ENCODE peak calls at places on chromosomes 6 and 20, in ten cellular contexts. J, R, X, Z, K, H, S, A, D and W are unnamed samples.

GRCh38 chr6:144546807-144547206 is 261.7 kb downstream of the UTRN start:
- DNase-seq in J (no peak), R (no peak), X (no peak), Z (no peak), K (no peak), H (no peak), S (no peak), A (no peak), D (no peak), W (no peak)

GRCh38 chr6:6790891-6791290 is 202.4 kb downstream of the LY86 start:
- DNase-seq in J (no peak), R (no peak), X (no peak), Z (no peak), K (no peak), H (no peak), S (no peak), A (no peak), D (peak; percentile 8), W (no peak)

GRCh38 chr6:56953597-56954388 is 1.1 kb upstream of the BEND6 start:
- DNase-seq in J (peak; percentile 41), R (no peak), X (no peak), Z (no peak), K (no peak), H (no peak), S (no peak), A (no peak), D (no peak), W (no peak)

GRCh38 chr20:23084845-23085355 is 1.2 kb downstream of the CD93 start:
- DNase-seq in J (no peak), R (no peak), X (no peak), Z (no peak), K (no peak), H (no peak), S (no peak), A (no peak), D (no peak), W (no peak)

GRCh38 chr6:101668496-101668895 is 275.0 kb downstream of the GRIK2 start:
- DNase-seq in J (no peak), R (no peak), X (no peak), Z (no peak), K (no peak), H (no peak), S (no peak), A (no peak), D (peak; percentile 4), W (no peak)

GRCh38 chr20:9617940-9618339 is 103.5 kb downstream of the LAMP5 start:
- DNase-seq in J (no peak), R (peak; percentile 5), X (no peak), Z (no peak), K (peak; percentile 3), H (no peak), S (peak; percentile 28), A (no peak), D (peak; percentile 22), W (peak; percentile 28)

GRCh38 chr6:150894191-150894744 is 28.8 kb downstream of the MTHFD1L start:
- DNase-seq in J (no peak), R (no peak), X (no peak), Z (no peak), K (no peak), H (no peak), S (no peak), A (no peak), D (no peak), W (no peak)

GRCh38 chr6:13390658-13391057 is 62.3 kb upstream of the TBC1D7 start:
- DNase-seq in J (no peak), R (no peak), X (no peak), Z (no peak), K (no peak), H (no peak), S (no peak), A (no peak), D (no peak), W (no peak)

GRCh38 chr20:40657526-40657925 is 31.5 kb downstream of the MAFB start:
- DNase-seq in J (no peak), R (no peak), X (no peak), Z (no peak), K (peak; percentile 30), H (no peak), S (no peak), A (no peak), D (no peak), W (no peak)

GRCh38 chr6:31666337-31666960 is 569 bp downstream of the CSNK2B start:
- DNase-seq in J (no peak), R (no peak), X (no peak), Z (no peak), K (no peak), H (no peak), S (no peak), A (no peak), D (no peak), W (no peak)

GRCh38 chr6:167906899-167907298 is 80.2 kb downstream of the AFDN start:
- DNase-seq in J (no peak), R (no peak), X (no peak), Z (no peak), K (no peak), H (peak; percentile 74), S (no peak), A (no peak), D (no peak), W (no peak)

GRCh38 chr6:55902796-55903195 is 27.4 kb upstream of the BMP5 start:
- DNase-seq in J (no peak), R (no peak), X (no peak), Z (no peak), K (no peak), H (no peak), S (no peak), A (no peak), D (no peak), W (peak; percentile 45)

GRCh38 chr6:118606268-118606667 is 45.1 kb downstream of the CEP85L start:
- DNase-seq in J (no peak), R (no peak), X (no peak), Z (no peak), K (no peak), H (no peak), S (no peak), A (no peak), D (no peak), W (no peak)

GRCh38 chr6:137697267-137697938 is 169.7 kb upstream of the TNFAIP3 start:
- DNase-seq in J (no peak), R (peak; percentile 33), X (no peak), Z (no peak), K (peak; percentile 84), H (no peak), S (peak; percentile 40), A (peak; percentile 60), D (peak; percentile 80), W (no peak)

GRCh38 chr20:49542514-49542991 is 25.4 kb downstream of the PTGIS start:
- DNase-seq in J (no peak), R (no peak), X (no peak), Z (no peak), K (no peak), H (no peak), S (no peak), A (no peak), D (no peak), W (no peak)

GRCh38 chr6:105043979-105044378 is 87.1 kb downstream of the LIN28B start:
- DNase-seq in J (no peak), R (no peak), X (no peak), Z (no peak), K (no peak), H (no peak), S (no peak), A (no peak), D (no peak), W (no peak)

GRCh38 chr6:82589509-82590206 is 226.0 kb downstream of the TPBG start:
- DNase-seq in J (no peak), R (peak; percentile 91), X (peak; percentile 59), Z (no peak), K (peak; percentile 49), H (no peak), S (peak; percentile 32), A (peak; percentile 33), D (peak; percentile 93), W (peak; percentile 80)

GRCh38 chr6:41200296-41200900 is 551 bp downstream of the TREML2 start:
- DNase-seq in J (no peak), R (no peak), X (no peak), Z (peak; percentile 17), K (peak; percentile 69), H (no peak), S (no peak), A (no peak), D (no peak), W (no peak)

GRCh38 chr6:53041356-53041755 is 23.8 kb upstream of the FBXO9 start:
- DNase-seq in J (no peak), R (peak; percentile 74), X (no peak), Z (no peak), K (peak; percentile 71), H (no peak), S (no peak), A (no peak), D (peak; percentile 87), W (no peak)

GRCh38 chr6:136344420-136344819 is 54.8 kb upstream of the BCLAF1 start:
- DNase-seq in J (no peak), R (peak; percentile 5), X (peak; percentile 7), Z (no peak), K (peak; percentile 41), H (no peak), S (peak; percentile 24), A (peak; percentile 34), D (peak; percentile 73), W (peak; percentile 47)

GRCh38 chr6:3664641-3665041 is 86.9 kb downstream of the PXDC1 start:
- DNase-seq in J (peak; percentile 51), R (no peak), X (no peak), Z (no peak), K (peak; percentile 47), H (no peak), S (no peak), A (no peak), D (no peak), W (no peak)

GRCh38 chr20:17808782-17809181 is 109.0 kb downstream of the BANF2 start:
- DNase-seq in J (no peak), R (no peak), X (no peak), Z (no peak), K (no peak), H (peak; percentile 71), S (no peak), A (no peak), D (no peak), W (no peak)

GRCh38 chr6:69867075-69867911 is 937 bp downstream of the COL19A1 start:
- DNase-seq in J (peak; percentile 79), R (no peak), X (no peak), Z (peak; percentile 26), K (peak; percentile 4), H (peak; percentile 85), S (peak; percentile 32), A (no peak), D (no peak), W (no peak)

GRCh38 chr6:28632326-28632851 is 106.7 kb downstream of the GPX5 start:
- DNase-seq in J (no peak), R (no peak), X (no peak), Z (no peak), K (no peak), H (no peak), S (no peak), A (no peak), D (no peak), W (no peak)

GRCh38 chr6:28775405-28776129 is 148.2 kb downstream of the TRIM27 start:
- DNase-seq in J (no peak), R (no peak), X (no peak), Z (no peak), K (no peak), H (no peak), S (no peak), A (no peak), D (no peak), W (no peak)

GRCh38 chr6:80197474-80197873 is 91.0 kb downstream of the BCKDHB start:
- DNase-seq in J (no peak), R (peak; percentile 41), X (peak; percentile 13), Z (no peak), K (peak; percentile 93), H (no peak), S (no peak), A (peak; percentile 24), D (peak; percentile 48), W (no peak)

GRCh38 chr20:48899881-48900280 is 21.6 kb upstream of the ARFGEF2 start:
- DNase-seq in J (no peak), R (no peak), X (no peak), Z (no peak), K (no peak), H (no peak), S (no peak), A (no peak), D (no peak), W (no peak)

GRCh38 chr6:33822575-33823395 is 19.0 kb upstream of the MLN start:
- DNase-seq in J (no peak), R (no peak), X (no peak), Z (no peak), K (no peak), H (peak; percentile 62), S (peak; percentile 57), A (no peak), D (no peak), W (no peak)